ENCODE peak calls at places on chromosomes 13 and 19, in seven cellular contexts. P is GM20000, T is fibroblast of pulmonary artery, I is brain microvascular endothelial cell, D is psoas muscle, H is colonic mucosa, Q is GM13976. R is an unnamed sample.

GRCh38 chr13:40287428-40287827 is 379.0 kb downstream of the FOXO1 start:
- DNase-seq in T (no peak), D (no peak), Q (no peak), H (no peak), I (no peak), P (no peak), R (no peak)

GRCh38 chr19:21314676-21315075 is 14.5 kb downstream of the ZNF708 start:
- DNase-seq in H (no peak), T (peak), I (no peak), D (no peak), Q (no peak), P (no peak), R (no peak)

GRCh38 chr13:102376314-102376713 is 25.5 kb downstream of the FGF14 start:
- DNase-seq in Q (no peak), H (no peak), P (no peak), I (no peak), T (no peak), D (no peak), R (no peak)

GRCh38 chr13:99199541-99200432 is 867 bp upstream of the UBAC2 start:
- DNase-seq in D (no peak), Q (no peak), H (peak), T (peak), P (no peak), I (no peak), R (no peak)

GRCh38 chr19:14434543-14435319 is 1.6 kb downstream of the PKN1 start:
- DNase-seq in I (peak), Q (peak), P (no peak), H (peak), T (peak), D (peak), R (peak)

GRCh38 chr19:6551607-6552450 is 21.0 kb downstream of the TNFSF9 start:
- DNase-seq in P (peak), I (no peak), D (no peak), T (no peak), H (no peak), Q (peak), R (no peak)

GRCh38 chr19:1445185-1445931 is 4.6 kb upstream of the APC2 start:
- DNase-seq in H (peak), T (peak), Q (peak), I (peak), P (peak), D (peak), R (peak)

GRCh38 chr19:50510121-50510670 is 795 bp downstream of the JOSD2 start:
- DNase-seq in T (no peak), Q (no peak), H (no peak), I (no peak), P (no peak), D (no peak), R (no peak)

GRCh38 chr19:35848486-35848885 is 3.8 kb downstream of the NPHS1 start:
- DNase-seq in T (no peak), I (no peak), D (no peak), H (no peak), Q (no peak), P (no peak), R (no peak)

GRCh38 chr19:35093430-35093829 is 22.2 kb upstream of the FXYD3 start:
- DNase-seq in P (no peak), I (no peak), H (no peak), T (no peak), D (no peak), Q (no peak), R (no peak)

GRCh38 chr19:28523619-28524018 is 689.3 kb downstream of the UQCRFS1 start:
- DNase-seq in D (no peak), I (no peak), Q (no peak), P (no peak), H (no peak), T (no peak), R (no peak)

GRCh38 chr19:2661615-2662014 is 40.9 kb downstream of the GNG7 start:
- DNase-seq in I (no peak), P (no peak), H (no peak), T (no peak), Q (no peak), D (no peak), R (no peak)
- TF ChIP-seq CTCF in I (peak), P (no peak), H (no peak), T (no peak), Q (no peak), D (no peak), R (peak)

DNA sequence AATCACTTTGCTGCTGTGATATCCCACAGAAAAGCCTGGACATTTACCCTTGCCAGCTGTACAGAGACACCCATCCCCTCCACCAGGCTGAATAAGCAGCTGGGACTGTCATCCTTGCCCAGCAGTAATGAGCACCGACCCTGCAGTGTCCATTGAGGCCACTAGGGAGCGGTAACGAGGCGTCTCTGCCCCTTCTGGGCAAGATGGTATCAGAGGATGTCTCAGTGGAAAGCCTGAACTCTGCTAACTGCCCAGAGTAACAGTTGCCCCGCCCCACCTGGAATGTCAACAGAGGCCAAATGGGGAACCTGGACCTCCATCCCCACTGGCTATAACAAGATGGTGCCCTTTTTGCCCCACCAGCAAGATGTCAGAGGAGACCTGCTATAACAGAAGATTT is 22.8 kb upstream of the CEACAM20 start:
- DNase-seq in P (peak), D (no peak), Q (peak), T (peak), I (peak), H (peak), R (peak)
- TF ChIP-seq CTCF in P (peak), D (peak), Q (peak), T (peak), I (peak), H (peak), R (peak)

GRCh38 chr19:44496711-44497110 is 3.6 kb downstream of the ZNF180 start:
- DNase-seq in H (no peak), T (no peak), Q (no peak), P (no peak), I (no peak), D (no peak), R (no peak)

GRCh38 chr19:44498988-44499387 is 1.3 kb downstream of the ZNF180 start:
- DNase-seq in H (no peak), D (no peak), T (no peak), P (no peak), I (no peak), Q (no peak), R (no peak)

GRCh38 chr19:44499559-44499958 is 763 bp downstream of the ZNF180 start:
- DNase-seq in Q (no peak), P (no peak), T (no peak), D (no peak), I (no peak), H (no peak), R (no peak)

GRCh38 chr19:44499962-44500949 is at the start of gene ZNF180:
- DNase-seq in Q (peak), H (peak), T (peak), P (peak), D (peak), I (peak), R (peak)
- TF ChIP-seq CTCF in Q (peak), H (peak), T (peak), P (peak), D (peak), I (peak), R (peak)

DNA sequence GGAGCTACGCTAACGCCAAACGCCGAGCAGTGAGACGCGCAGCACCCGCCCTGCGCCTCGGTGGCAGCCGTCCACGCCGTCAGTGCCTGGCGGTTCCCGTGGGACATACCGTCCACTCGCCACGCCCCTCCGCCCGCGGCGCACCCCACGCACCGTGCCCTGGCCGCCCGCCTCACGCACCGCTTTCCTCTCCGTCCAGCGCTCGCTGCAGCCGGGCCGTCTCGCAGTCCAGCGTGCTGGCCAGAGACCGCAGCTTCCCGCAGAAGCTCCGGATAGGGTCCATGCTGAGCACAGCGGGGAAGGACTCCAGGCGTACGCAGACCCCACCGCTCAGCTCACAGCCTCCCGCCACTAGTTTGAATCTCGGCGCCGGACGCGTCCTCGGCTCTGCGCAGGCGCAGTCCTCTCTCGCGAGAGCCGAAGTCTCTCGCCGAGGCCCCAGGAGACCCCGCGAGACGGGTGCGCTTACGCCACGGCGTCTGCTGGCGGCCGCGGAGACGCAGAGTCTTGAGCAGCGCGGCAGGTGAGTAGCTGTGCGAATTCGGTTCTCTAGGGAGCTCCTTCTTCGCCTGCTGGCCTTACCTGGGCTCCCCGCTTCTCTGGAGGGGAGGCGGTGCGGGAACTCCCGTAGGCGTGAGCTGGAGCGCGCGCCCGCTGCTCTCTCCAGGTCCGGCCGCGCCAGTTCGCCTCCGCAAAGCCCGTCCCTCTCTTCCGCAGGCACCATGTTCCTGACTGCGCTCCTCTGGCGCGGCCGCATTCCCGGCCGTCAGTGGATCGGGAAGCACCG is at the start of the genes MRPL57 and SKA3:
- DNase-seq in D (peak), I (peak), Q (peak), T (peak), P (peak), H (peak), R (peak)
- TF ChIP-seq CTCF in D (no peak), I (peak), Q (no peak), T (no peak), P (no peak), H (no peak), R (peak)

DNA sequence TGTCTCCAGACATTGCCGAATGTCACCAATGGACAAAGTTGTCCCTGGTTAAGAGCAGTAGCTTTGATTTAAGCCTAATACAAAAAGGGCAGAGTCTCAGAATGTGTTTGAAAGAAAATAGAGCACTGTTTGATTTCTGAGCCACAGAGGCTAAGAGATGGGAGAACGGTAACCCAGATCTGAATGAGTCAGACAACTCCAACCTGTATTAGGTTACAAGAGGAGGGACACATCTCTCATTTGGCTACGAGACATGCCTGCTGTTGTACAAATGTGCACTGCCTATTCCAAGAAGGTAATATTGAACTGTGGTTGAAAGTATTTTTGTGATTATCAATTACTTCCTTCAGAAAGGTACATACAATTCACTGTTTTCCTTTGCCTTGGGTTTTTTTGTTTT is 4.9 kb upstream of the HSPH1 start:
- DNase-seq in Q (no peak), D (no peak), H (no peak), T (no peak), P (no peak), I (no peak), R (no peak)
- TF ChIP-seq CTCF in Q (no peak), D (no peak), H (no peak), T (no peak), P (no peak), I (no peak), R (no peak)

DNA sequence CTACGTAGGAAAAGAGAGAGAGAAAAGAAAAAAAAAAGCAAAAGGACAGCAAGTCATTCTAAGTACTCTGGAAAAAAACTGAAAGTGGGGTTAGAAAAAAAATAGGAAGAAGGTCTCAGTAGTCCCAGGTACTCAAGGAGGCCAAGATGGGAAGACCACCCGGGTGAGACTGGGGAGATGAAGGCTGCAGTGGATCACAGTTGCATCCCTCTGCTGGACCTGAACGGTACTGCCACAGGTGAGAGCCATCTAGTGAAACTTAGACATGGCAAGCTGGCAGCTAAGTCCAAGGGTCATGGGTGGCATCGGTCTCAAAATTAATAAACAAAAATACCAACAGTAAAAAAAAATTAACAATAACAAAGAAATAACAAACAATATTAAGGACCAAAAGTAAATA is 41.0 kb upstream of the ZNF91 start:
- DNase-seq in P (no peak), T (no peak), H (peak), I (no peak), Q (no peak), D (no peak), R (no peak)
- TF ChIP-seq CTCF in P (no peak), T (peak), H (no peak), I (peak), Q (no peak), D (no peak), R (peak)